ENCODE peak calls at places on chromosomes 5 and 9, in six cellular contexts. U, A, L, W, C and Y are unnamed samples.

GRCh38 chr5:82817897-82818676 is 259.1 kb downstream of the TMEM167A start:
- DNase-seq in U (no peak), A (no peak), L (no peak), W (no peak), C (no peak), Y (no peak)

GRCh38 chr5:145362261-145362660 is 472.9 kb downstream of the PRELID2 start:
- DNase-seq in U (peak), A (no peak), L (no peak), W (peak), C (peak), Y (peak)

GRCh38 chr5:20486826-20487225 is 498.8 kb upstream of the CDH18 start:
- DNase-seq in U (no peak), A (no peak), L (no peak), W (no peak), C (no peak), Y (no peak)

GRCh38 chr9:124126571-124127289 is 115.2 kb downstream of the LHX2 start:
- DNase-seq in U (peak), A (peak), L (peak), W (no peak), C (peak), Y (peak)

GRCh38 chr5:117667105-117667504 is 1092.5 kb upstream of the SEMA6A start:
- DNase-seq in U (no peak), A (no peak), L (no peak), W (no peak), C (no peak), Y (no peak)

GRCh38 chr9:133930046-133931015 is 61.8 kb downstream of the VAV2 start:
- DNase-seq in U (no peak), A (no peak), L (no peak), W (no peak), C (no peak), Y (no peak)

GRCh38 chr9:92657296-92658094 is 12.4 kb downstream of the IPPK start:
- DNase-seq in U (no peak), A (no peak), L (no peak), W (no peak), C (no peak), Y (no peak)

GRCh38 chr5:4909086-4909485 is 231.0 kb upstream of the ADAMTS16 start:
- DNase-seq in U (no peak), A (no peak), L (no peak), W (no peak), C (no peak), Y (no peak)

GRCh38 chr9:105118646-105119045 is 125.8 kb upstream of the SLC44A1 start:
- DNase-seq in U (no peak), A (no peak), L (no peak), W (no peak), C (no peak), Y (no peak)

GRCh38 chr5:10310073-10310779 is 2.5 kb upstream of the CMBL start:
- DNase-seq in U (no peak), A (peak), L (no peak), W (no peak), C (peak), Y (no peak)

GRCh38 chr9:114006931-114007691 is 71.0 kb downstream of the AMBP start:
- DNase-seq in U (no peak), A (peak), L (peak), W (no peak), C (no peak), Y (no peak)

GRCh38 chr5:167511-167910 is 23.8 kb upstream of the LRRC14B start:
- DNase-seq in U (no peak), A (no peak), L (no peak), W (no peak), C (no peak), Y (no peak)

GRCh38 chr9:31574006-31574750 is 810.3 kb upstream of the ACO1 start:
- DNase-seq in U (no peak), A (no peak), L (no peak), W (no peak), C (peak), Y (no peak)

GRCh38 chr9:115883467-115884329 is 269.9 kb upstream of the PAPPA start:
- DNase-seq in U (peak), A (peak), L (peak), W (no peak), C (peak), Y (peak)

GRCh38 chr5:180128671-180129261 is 57.2 kb upstream of the RNF130 start:
- DNase-seq in U (no peak), A (no peak), L (no peak), W (no peak), C (no peak), Y (no peak)

GRCh38 chr5:2522372-2522771 is 229.1 kb downstream of the IRX2 start:
- DNase-seq in U (no peak), A (no peak), L (no peak), W (no peak), C (no peak), Y (no peak)

GRCh38 chr5:93208156-93208895 is 372.7 kb downstream of the NR2F1-AS1 start:
- DNase-seq in U (no peak), A (no peak), L (no peak), W (peak), C (no peak), Y (peak)

GRCh38 chr5:120806132-120806531 is 342.0 kb downstream of the PRR16 start:
- DNase-seq in U (peak), A (no peak), L (no peak), W (peak), C (peak), Y (no peak)

GRCh38 chr5:120808135-120808534 is 344.0 kb downstream of the PRR16 start:
- DNase-seq in U (no peak), A (no peak), L (no peak), W (no peak), C (peak), Y (no peak)

GRCh38 chr5:120808606-120809005 is 344.5 kb downstream of the PRR16 start:
- DNase-seq in U (no peak), A (no peak), L (no peak), W (no peak), C (peak), Y (no peak)

GRCh38 chr5:120803282-120803681 is 339.2 kb downstream of the PRR16 start:
- DNase-seq in U (no peak), A (no peak), L (no peak), W (no peak), C (peak), Y (no peak)
- TF ChIP-seq CTCF in U (no peak), A (no peak), L (peak), W (no peak), C (no peak), Y (no peak)

DNA sequence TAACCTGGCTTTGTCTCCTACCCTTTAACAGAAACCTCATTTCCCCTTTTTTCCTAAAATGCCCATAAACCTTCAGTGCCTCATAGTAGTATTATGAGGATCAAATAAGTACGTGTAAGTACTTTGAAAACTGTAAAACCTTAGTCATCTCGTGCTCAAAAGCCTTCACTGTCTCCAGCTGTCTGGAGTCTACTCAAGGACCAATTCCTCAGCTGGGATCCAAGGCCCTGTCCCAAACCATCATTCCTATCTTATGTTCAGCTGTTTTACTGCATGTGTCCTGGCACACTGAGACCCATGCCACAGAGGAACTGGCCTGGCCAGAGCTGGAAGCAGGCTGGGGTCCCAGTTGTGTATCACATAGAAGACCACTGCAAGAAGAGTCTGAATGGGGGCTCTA is 15.9 kb downstream of the ADAMTSL1 start:
- DNase-seq in U (peak), A (no peak), L (no peak), W (peak), C (peak), Y (no peak)
- H3K4me3 ChIP-seq in U (peak), A (no peak), L (no peak), W (no peak), C (no peak), Y (peak)

GRCh38 chr9:111945216-111945615 is 48.6 kb downstream of the UGCG start:
- DNase-seq in U (peak), A (no peak), L (no peak), W (peak), C (peak), Y (no peak)
- TF ChIP-seq CTCF in U (no peak), A (no peak), L (no peak), W (no peak), C (no peak), Y (no peak)

DNA sequence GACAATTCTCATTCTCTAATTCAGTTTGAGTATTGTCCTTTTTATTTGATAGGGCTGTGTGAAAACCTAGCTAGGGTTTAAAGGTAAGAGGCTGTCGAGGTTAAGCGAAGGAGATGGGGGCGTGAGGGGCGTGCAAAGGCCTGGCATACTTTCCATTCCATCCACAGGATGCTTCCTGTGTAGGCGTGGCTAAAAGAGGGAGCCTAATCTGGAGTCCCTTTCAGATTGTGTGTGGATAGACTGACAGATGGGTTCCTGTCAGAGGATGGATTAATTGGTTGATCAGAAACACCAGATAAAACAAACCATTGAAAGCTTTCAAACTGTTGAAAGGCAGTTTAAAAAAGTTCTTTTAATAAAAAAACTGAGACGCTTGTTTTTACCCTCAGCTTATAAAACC is 1.1 kb upstream of the ELL2 start:
- DNase-seq in U (no peak), A (no peak), L (no peak), W (no peak), C (peak), Y (no peak)
- H3K4me3 ChIP-seq in U (no peak), A (peak), L (no peak), W (no peak), C (no peak), Y (no peak)

GRCh38 chr5:100709771-100710170 is 174.6 kb downstream of the FAM174A start:
- DNase-seq in U (no peak), A (no peak), L (no peak), W (no peak), C (no peak), Y (no peak)

GRCh38 chr5:100708625-100709171 is 173.5 kb downstream of the FAM174A start:
- DNase-seq in U (no peak), A (no peak), L (no peak), W (no peak), C (no peak), Y (no peak)

GRCh38 chr5:100706796-100707195 is 171.6 kb downstream of the FAM174A start:
- DNase-seq in U (no peak), A (no peak), L (no peak), W (no peak), C (peak), Y (no peak)
- TF ChIP-seq CTCF in U (no peak), A (no peak), L (no peak), W (peak), C (peak), Y (no peak)

DNA sequence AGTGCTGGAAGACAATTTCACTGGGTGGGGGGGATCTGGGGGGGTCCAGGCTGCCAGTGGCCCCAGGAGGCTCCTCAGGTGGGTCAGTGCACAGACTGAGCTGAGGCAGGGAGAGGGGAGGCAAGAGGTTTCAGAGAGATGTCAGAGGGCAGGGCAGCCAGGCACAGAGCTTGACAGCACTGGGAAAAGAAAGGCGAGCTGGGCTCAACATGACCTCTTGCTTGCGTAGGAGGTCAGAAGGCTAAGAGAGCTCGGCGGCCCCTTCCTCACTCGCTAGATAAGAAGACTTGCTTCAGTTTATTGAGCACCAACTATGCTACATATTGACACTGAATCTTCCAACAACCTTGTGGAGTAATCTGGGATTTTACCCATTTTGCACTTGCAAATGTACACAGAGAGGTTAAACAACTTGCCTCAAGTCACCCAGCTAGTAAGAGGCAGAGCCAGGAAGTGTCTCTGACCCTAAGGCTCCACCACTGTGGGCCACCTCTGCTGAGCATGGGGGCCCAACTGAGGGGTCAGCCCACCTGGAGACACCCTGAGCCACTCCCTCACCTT is 3.5 kb downstream of the PDLIM7 start:
- DNase-seq in U (no peak), A (no peak), L (no peak), W (no peak), C (no peak), Y (no peak)
- H3K4me3 ChIP-seq in U (peak), A (no peak), L (no peak), W (peak), C (peak), Y (peak)